ENCODE peak calls at places on chromosomes 5 and 9, in eight cellular contexts. M, F, P, O, S, H, K and D are unnamed samples. For H3K9me3, the result is how much of the 10 kb centered on the place peaks cover.

GRCh38 chr5:145941677-145942130 is 5.3 kb downstream of the SH3RF2 start:
- DNase-seq in M (no peak), F (no peak), P (no peak), O (no peak), S (peak), H (no peak), K (no peak), D (no peak)

GRCh38 chr9:87011551-87011950 is 64.2 kb upstream of the GAS1 start:
- DNase-seq in M (no peak), F (no peak), P (no peak), O (no peak), S (no peak), H (no peak), K (no peak), D (no peak)

GRCh38 chr5:38622723-38623129 is 66.3 kb upstream of the LIFR start:
- DNase-seq in M (no peak), F (no peak), P (no peak), O (no peak), S (no peak), H (no peak), K (no peak), D (no peak)

GRCh38 chr5:87831499-87831898 is 418.8 kb upstream of the CCNH start:
- DNase-seq in M (no peak), F (no peak), P (no peak), O (no peak), S (no peak), H (no peak), K (no peak), D (no peak)

GRCh38 chr5:105956456-105957177 is 1714.1 kb downstream of the EFNA5 start:
- DNase-seq in M (no peak), F (no peak), P (no peak), O (no peak), S (peak), H (no peak), K (peak), D (no peak)

GRCh38 chr5:118953652-118954005 is 34.7 kb downstream of the DTWD2 start:
- DNase-seq in M (no peak), F (no peak), P (no peak), O (no peak), S (no peak), H (no peak), K (no peak), D (no peak)

GRCh38 chr5:90645024-90645610 is 86.5 kb downstream of the ADGRV1 start:
- DNase-seq in M (no peak), F (no peak), P (no peak), O (no peak), S (no peak), H (no peak), K (no peak), D (no peak)

GRCh38 chr5:59745422-59745863 is 148.1 kb downstream of the PDE4D start:
- DNase-seq in M (peak), F (peak), P (peak), O (no peak), S (peak), H (no peak), K (no peak), D (no peak)

GRCh38 chr5:169354921-169355320 is 54.0 kb upstream of the SLIT3 start:
- DNase-seq in M (no peak), F (no peak), P (no peak), O (no peak), S (no peak), H (no peak), K (no peak), D (no peak)

GRCh38 chr5:93019896-93020295 is 561.1 kb downstream of the NR2F1-AS1 start:
- DNase-seq in M (no peak), F (no peak), P (no peak), O (no peak), S (no peak), H (no peak), K (no peak), D (no peak)

GRCh38 chr5:113218200-113218599 is 216.6 kb downstream of the TSSK1B start:
- DNase-seq in M (no peak), F (peak), P (no peak), O (no peak), S (no peak), H (no peak), K (no peak), D (no peak)

GRCh38 chr9:79255681-79256080 is 316.1 kb upstream of the TLE4 start:
- DNase-seq in M (no peak), F (no peak), P (no peak), O (no peak), S (no peak), H (no peak), K (no peak), D (no peak)

GRCh38 chr5:50965621-50966362 is 299.4 kb downstream of the PARP8 start:
- DNase-seq in M (no peak), F (no peak), P (no peak), O (no peak), S (no peak), H (no peak), K (no peak), D (no peak)

GRCh38 chr9:14702200-14702599 is 9.0 kb upstream of the ZDHHC21 start:
- DNase-seq in M (no peak), F (no peak), P (no peak), O (no peak), S (no peak), H (no peak), K (no peak), D (no peak)

GRCh38 chr5:6832994-6833393 is 119.8 kb downstream of the TENT4A start:
- DNase-seq in M (no peak), F (no peak), P (no peak), O (no peak), S (peak), H (no peak), K (peak), D (no peak)

GRCh38 chr5:170499621-170500020 is 4.2 kb upstream of the KCNIP1 start:
- DNase-seq in M (no peak), F (no peak), P (no peak), O (no peak), S (no peak), H (no peak), K (no peak), D (no peak)

GRCh38 chr9:136655244-136656225 is 7.2 kb upstream of the EGFL7 start:
- DNase-seq in M (no peak), F (peak), P (no peak), O (peak), S (no peak), H (peak), K (peak), D (peak)

GRCh38 chr5:75330404-75330803 is 6.6 kb upstream of the HMGCR start:
- DNase-seq in M (no peak), F (no peak), P (no peak), O (no peak), S (no peak), H (no peak), K (no peak), D (no peak)

GRCh38 chr9:137307255-137308101 is 5.4 kb upstream of the NRARP start:
- DNase-seq in M (peak), F (no peak), P (peak), O (peak), S (no peak), H (no peak), K (no peak), D (no peak)

GRCh38 chr9:97904725-97905124 is 17.6 kb downstream of the TRMO start:
- DNase-seq in M (no peak), F (no peak), P (no peak), O (no peak), S (no peak), H (peak), K (no peak), D (peak)

GRCh38 chr9:99231708-99232107 is 9.6 kb downstream of the SEC61B start:
- DNase-seq in M (no peak), F (no peak), P (no peak), O (no peak), S (no peak), H (peak), K (no peak), D (no peak)

GRCh38 chr9:93827545-93828330 is 127.4 kb downstream of the BARX1 start:
- DNase-seq in M (peak), F (no peak), P (no peak), O (peak), S (peak), H (peak), K (peak), D (no peak)

GRCh38 chr5:91139572-91140200 is 243.4 kb downstream of the ARRDC3 start:
- DNase-seq in M (no peak), F (no peak), P (no peak), O (no peak), S (no peak), H (no peak), K (peak), D (no peak)

GRCh38 chr9:21806644-21807043 is 4.2 kb downstream of the MTAP start:
- DNase-seq in M (no peak), F (no peak), P (no peak), O (no peak), S (peak), H (no peak), K (no peak), D (no peak)

GRCh38 chr9:109064963-109065701 is 51.8 kb upstream of the CTNNAL1 start:
- DNase-seq in M (no peak), F (no peak), P (no peak), O (no peak), S (no peak), H (no peak), K (no peak), D (no peak)

GRCh38 chr5:168765220-168766037 is 186.3 kb upstream of the PANK3 start:
- DNase-seq in M (no peak), F (peak), P (peak), O (no peak), S (peak), H (no peak), K (no peak), D (no peak)

GRCh38 chr9:9117866-9118265 is 1318.3 kb upstream of the DMAC1 start:
- DNase-seq in M (no peak), F (no peak), P (no peak), O (no peak), S (no peak), H (no peak), K (no peak), D (no peak)

GRCh38 chr9:111870774-111871542 is 25.7 kb upstream of the UGCG start:
- DNase-seq in M (no peak), F (no peak), P (no peak), O (no peak), S (no peak), H (no peak), K (no peak), D (no peak)

GRCh38 chr5:56233230-56233629 is at the start of gene ANKRD55:
- DNase-seq in M (no peak), F (no peak), P (no peak), O (no peak), S (no peak), H (no peak), K (no peak), D (no peak)

GRCh38 chr9:90964101-90965020 is 162.7 kb downstream of the SYK start:
- DNase-seq in M (peak), F (no peak), P (peak), O (peak), S (no peak), H (no peak), K (peak), D (no peak)

GRCh38 chr9:94925751-94926456 is 199.4 kb downstream of the AOPEP start:
- DNase-seq in M (peak), F (no peak), P (peak), O (no peak), S (no peak), H (no peak), K (no peak), D (no peak)

GRCh38 chr5:124661317-124662141 is 84.9 kb downstream of the ZNF608 start:
- DNase-seq in M (peak), F (no peak), P (no peak), O (no peak), S (peak), H (no peak), K (peak), D (no peak)

DNA sequence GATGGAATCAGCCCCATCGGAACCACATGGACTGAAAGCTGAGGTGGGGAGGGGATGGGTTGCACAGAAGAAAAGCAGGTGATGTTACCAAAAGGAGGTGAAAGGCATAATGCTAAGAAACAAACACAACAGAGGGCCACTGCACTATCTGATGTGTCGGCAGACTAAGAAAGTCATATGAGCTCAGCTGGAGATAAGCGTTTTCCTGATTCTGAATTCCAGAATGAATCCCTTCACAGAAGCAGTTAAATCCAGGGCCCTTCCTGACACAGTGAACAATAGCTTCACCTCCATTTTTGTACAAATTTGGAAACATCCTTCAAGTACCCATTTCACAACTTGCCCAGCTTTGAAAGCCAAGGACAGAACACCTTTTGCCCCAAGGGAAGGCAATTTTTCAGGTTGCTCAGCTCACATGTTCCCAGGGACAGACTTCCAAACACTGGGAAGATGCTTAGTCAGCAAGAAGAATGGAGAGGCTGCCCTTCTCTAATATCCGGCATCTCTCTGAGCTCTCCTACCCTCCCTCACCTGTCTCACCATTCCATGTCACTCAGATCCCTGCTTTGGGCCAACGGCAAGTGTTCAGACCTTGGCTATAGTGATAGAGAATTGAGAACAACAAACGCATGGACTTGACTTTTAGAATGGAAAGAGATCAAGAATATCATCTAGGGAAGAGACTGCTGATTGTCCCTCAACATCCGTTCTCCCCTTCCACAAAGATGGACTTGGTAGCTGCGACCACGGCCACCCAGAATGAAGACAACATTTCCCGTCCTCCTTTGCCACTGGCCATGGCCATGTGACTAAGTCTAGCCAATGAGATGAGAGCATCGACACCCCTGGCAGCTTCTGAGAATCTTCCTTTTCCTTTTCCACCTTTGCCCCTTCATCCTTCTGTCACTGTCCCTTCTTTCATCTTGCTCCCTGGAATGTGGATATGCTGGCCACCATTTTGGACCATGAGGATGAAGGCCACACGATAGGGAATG is 68.6 kb upstream of the IL17B start:
- DNase-seq in M (no peak), F (no peak), P (no peak), O (no peak), S (no peak), H (no peak), K (peak), D (no peak)
- H3K9me3 ChIP-seq in M (under half), F (under half), P (under half), O (under half), S (under half), H (under half), K (under half), D (under half)

DNA sequence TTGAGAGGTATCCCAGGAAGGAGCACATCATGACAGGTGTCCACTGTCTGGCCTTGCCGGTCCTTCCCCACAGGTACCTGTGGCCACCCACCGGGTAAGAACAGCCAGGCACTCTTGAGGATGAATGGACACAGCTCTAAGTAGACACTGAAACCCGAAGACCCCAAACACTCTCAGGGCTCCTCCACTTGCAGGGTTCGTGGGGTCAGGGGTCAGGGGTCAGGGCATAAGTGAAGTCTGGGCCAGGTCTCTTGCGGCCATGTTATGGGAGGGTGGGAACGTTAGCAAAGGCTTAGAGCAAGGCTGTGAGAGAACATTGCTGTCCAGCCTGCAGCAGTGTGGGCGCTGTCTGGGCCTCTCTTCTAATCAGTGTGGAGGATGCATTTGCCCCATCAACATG is 40.0 kb downstream of the MAPK9 start:
- DNase-seq in M (no peak), F (no peak), P (no peak), O (no peak), S (no peak), H (no peak), K (no peak), D (no peak)
- H3K9me3 ChIP-seq in M (under half), F (half or more), P (half or more), O (half or more), S (under half), H (half or more), K (under half), D (under half)

GRCh38 chr5:110440058-110440457 is 286.4 kb downstream of the TMEM232 start:
- DNase-seq in M (no peak), F (no peak), P (no peak), O (no peak), S (no peak), H (no peak), K (no peak), D (no peak)

GRCh38 chr5:110439280-110439679 is 287.2 kb downstream of the TMEM232 start:
- DNase-seq in M (no peak), F (peak), P (no peak), O (no peak), S (no peak), H (no peak), K (no peak), D (no peak)

GRCh38 chr5:110441035-110441434 is 285.4 kb downstream of the TMEM232 start:
- DNase-seq in M (no peak), F (no peak), P (no peak), O (no peak), S (no peak), H (no peak), K (no peak), D (no peak)

GRCh38 chr5:110442856-110443255 is 283.6 kb downstream of the TMEM232 start:
- DNase-seq in M (no peak), F (no peak), P (no peak), O (no peak), S (no peak), H (no peak), K (no peak), D (no peak)
- H3K9me3 ChIP-seq in M (under half), F (under half), P (under half), O (under half), S (under half), H (under half), K (under half), D (under half)

GRCh38 chr5:141430332-141431113 is at the start of gene PCDHGA12:
- DNase-seq in M (no peak), F (peak), P (no peak), O (no peak), S (no peak), H (no peak), K (peak), D (no peak)
- H3K9me3 ChIP-seq in M (under half), F (half or more), P (half or more), O (under half), S (under half), H (under half), K (under half), D (under half)

GRCh38 chr5:141402553-141403328 is at the start of gene PCDHGA9:
- DNase-seq in M (no peak), F (no peak), P (peak), O (no peak), S (no peak), H (no peak), K (no peak), D (no peak)
- H3K9me3 ChIP-seq in M (under half), F (half or more), P (half or more), O (under half), S (under half), H (under half), K (under half), D (under half)

GRCh38 chr5:13569088-13569715 is 375.3 kb downstream of the DNAH5 start:
- DNase-seq in M (no peak), F (no peak), P (no peak), O (no peak), S (no peak), H (no peak), K (no peak), D (no peak)
- H3K9me3 ChIP-seq in M (under half), F (under half), P (under half), O (under half), S (under half), H (under half), K (under half), D (under half)

GRCh38 chr9:113057193-113057592 is 669 bp upstream of the ZFP37 start:
- DNase-seq in M (no peak), F (no peak), P (no peak), O (no peak), S (no peak), H (no peak), K (no peak), D (no peak)
- H3K9me3 ChIP-seq in M (under half), F (half or more), P (half or more), O (under half), S (under half), H (under half), K (under half), D (under half)

GRCh38 chr5:152688561-152689274 is 283.6 kb upstream of the NMUR2 start:
- DNase-seq in M (no peak), F (no peak), P (no peak), O (no peak), S (peak), H (no peak), K (no peak), D (no peak)
- H3K9me3 ChIP-seq in M (under half), F (under half), P (under half), O (under half), S (under half), H (under half), K (under half), D (under half)

DNA sequence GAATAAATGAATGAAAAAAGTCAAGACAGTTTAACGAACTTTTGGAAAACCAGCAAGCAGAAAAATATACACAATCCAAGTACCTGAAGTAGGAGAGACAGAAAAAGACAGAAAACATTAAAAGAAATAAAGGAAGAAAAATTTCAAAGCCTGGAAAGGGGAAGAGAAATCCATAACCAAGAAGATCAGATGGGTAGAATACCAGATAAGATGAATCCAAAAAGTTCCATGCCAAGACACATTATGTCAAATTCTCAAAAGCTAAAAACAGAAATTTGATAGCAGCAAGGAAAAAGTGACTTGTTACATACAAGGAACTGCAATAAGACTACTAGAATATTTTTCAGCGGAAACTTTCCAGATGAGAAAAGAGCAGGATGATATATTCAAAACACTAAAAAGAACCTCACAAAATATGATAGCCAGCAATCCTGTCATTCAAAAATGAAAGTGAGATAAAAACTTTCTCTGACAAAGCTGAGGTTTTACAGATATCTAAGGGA is 7.6 kb upstream of the ZNF300 start:
- DNase-seq in M (no peak), F (no peak), P (no peak), O (no peak), S (no peak), H (no peak), K (no peak), D (no peak)
- H3K9me3 ChIP-seq in M (under half), F (half or more), P (half or more), O (under half), S (under half), H (under half), K (under half), D (under half)